ENCODE peak calls at places on chromosomes 7 and 10, in eight cellular contexts. L is fibroblast of lung; O is cardiac muscle cell; I is foreskin fibroblast; Z is cardiac fibroblast; N is GM23338; W is naive thymus-derived CD4-positive, alpha-beta T cell; G is HCT116. S is an unnamed sample.

GRCh38 chr7:57505176-57505575 is 55.2 kb downstream of the ZNF716 start:
- DNase-seq in N (no peak), Z (no peak), O (no peak), L (no peak), G (no peak), I (no peak), W (no peak), S (no peak)

GRCh38 chr10:19204239-19204917 is 155.8 kb downstream of the MALRD1 start:
- DNase-seq in G (no peak), N (no peak), L (peak; percentile 69), I (no peak), Z (no peak), W (no peak), O (no peak), S (peak; percentile 8)

GRCh38 chr10:12841826-12842225 is 159.7 kb downstream of the CCDC3 start:
- DNase-seq in O (no peak), Z (no peak), W (no peak), I (no peak), L (no peak), N (no peak), G (no peak), S (no peak)

GRCh38 chr7:40586197-40586596 is 451.4 kb downstream of the SUGCT start:
- DNase-seq in O (no peak), N (no peak), L (peak; percentile 87), Z (peak; percentile 83), G (no peak), I (peak; percentile 86), W (no peak), S (peak; percentile 49)

GRCh38 chr10:74924251-74924954 is 98.0 kb downstream of the KAT6B start:
- DNase-seq in G (peak; percentile 57), N (peak; percentile 31), O (no peak), W (no peak), I (peak; percentile 94), Z (peak; percentile 96), L (peak; percentile 97), S (peak; percentile 93)

GRCh38 chr7:10708447-10708846 is 265.2 kb upstream of the PHF14 start:
- DNase-seq in W (no peak), G (peak; percentile 28), L (no peak), Z (no peak), I (no peak), N (peak; percentile 73), O (peak; percentile 45), S (no peak)

GRCh38 chr7:113698556-113699220 is 220.1 kb downstream of the PPP1R3A start:
- DNase-seq in G (peak; percentile 23), Z (peak; percentile 53), L (peak; percentile 12), I (peak; percentile 49), N (peak; percentile 56), O (peak; percentile 45), W (no peak), S (peak; percentile 16)

GRCh38 chr7:94160719-94161435 is 156.7 kb upstream of the BET1 start:
- DNase-seq in O (no peak), G (no peak), W (no peak), I (no peak), L (no peak), Z (no peak), N (no peak), S (no peak)

GRCh38 chr10:132111121-132111731 is 45.5 kb downstream of the JAKMIP3 start:
- DNase-seq in Z (no peak), G (no peak), W (no peak), O (no peak), I (no peak), L (no peak), N (no peak), S (no peak)

GRCh38 chr10:84613336-84614021 is 285.1 kb downstream of the CCSER2 start:
- DNase-seq in G (peak; percentile 72), Z (peak; percentile 34), O (peak; percentile 87), L (peak; percentile 11), W (no peak), I (no peak), N (peak; percentile 90), S (peak; percentile 23)

GRCh38 chr10:7756360-7756992 is 31.3 kb downstream of the KIN start:
- DNase-seq in Z (peak; percentile 51), O (no peak), L (peak; percentile 13), N (peak; percentile 53), W (peak; percentile 4), G (peak; percentile 21), I (peak; percentile 16), S (no peak)

GRCh38 chr10:100446130-100446761 is 16.6 kb upstream of the WNT8B start:
- DNase-seq in G (no peak), I (no peak), O (no peak), Z (no peak), W (no peak), N (no peak), L (no peak), S (no peak)

GRCh38 chr7:30472771-30473392 is 5.7 kb downstream of the NOD1 start:
- DNase-seq in I (peak; percentile 75), Z (peak; percentile 87), N (no peak), G (no peak), W (no peak), L (peak; percentile 86), O (peak; percentile 53), S (no peak)

GRCh38 chr10:131123496-131123895 is 188.0 kb downstream of the TCERG1L start:
- DNase-seq in N (no peak), Z (no peak), L (no peak), I (no peak), O (no peak), W (no peak), G (no peak), S (no peak)

GRCh38 chr10:103450201-103450695 is 1.9 kb downstream of the CALHM2 start:
- DNase-seq in L (no peak), Z (no peak), N (no peak), W (no peak), O (no peak), I (no peak), G (no peak), S (no peak)

GRCh38 chr10:78914502-78915330 is 154.1 kb upstream of the ZMIZ1 start:
- DNase-seq in W (no peak), O (no peak), G (no peak), N (no peak), Z (no peak), I (no peak), L (peak; percentile 72), S (no peak)

GRCh38 chr10:48453451-48454301 is 147.2 kb downstream of the MAPK8 start:
- DNase-seq in I (no peak), W (no peak), L (no peak), O (no peak), G (no peak), N (no peak), Z (no peak), S (no peak)

GRCh38 chr10:86285136-86285790 is 81.3 kb downstream of the GRID1 start:
- DNase-seq in W (no peak), L (no peak), G (no peak), Z (no peak), O (no peak), N (no peak), I (no peak), S (no peak)

GRCh38 chr7:37771342-37771741 is 77.1 kb upstream of the NME8 start:
- DNase-seq in G (no peak), O (no peak), Z (no peak), L (no peak), I (no peak), W (no peak), N (no peak), S (no peak)

GRCh38 chr10:91598211-91598981 is 34.5 kb downstream of the PPP1R3C start:
- DNase-seq in N (no peak), G (peak; percentile 32), W (no peak), Z (peak; percentile 87), I (peak; percentile 90), L (peak; percentile 93), O (no peak), S (no peak)

GRCh38 chr7:30799976-30800661 is 28.9 kb downstream of the MINDY4 start:
- DNase-seq in I (peak; percentile 28), Z (no peak), N (no peak), G (no peak), W (no peak), L (no peak), O (no peak), S (no peak)

GRCh38 chr10:52454476-52454875 is 140.4 kb downstream of the DKK1 start:
- DNase-seq in G (no peak), O (no peak), W (no peak), Z (no peak), N (no peak), L (no peak), I (no peak), S (no peak)

GRCh38 chr10:52451817-52452216 is 137.7 kb downstream of the DKK1 start:
- DNase-seq in W (no peak), Z (peak; percentile 85), N (no peak), I (peak; percentile 90), G (no peak), O (no peak), L (peak; percentile 34), S (no peak)

GRCh38 chr10:52450743-52451142 is 136.7 kb downstream of the DKK1 start:
- DNase-seq in L (no peak), I (no peak), W (no peak), O (no peak), G (no peak), N (no peak), Z (no peak), S (no peak)

GRCh38 chr10:52453501-52453900 is 139.4 kb downstream of the DKK1 start:
- DNase-seq in N (no peak), Z (no peak), I (peak; percentile 43), O (no peak), W (no peak), L (no peak), G (no peak), S (no peak)

GRCh38 chr10:52452600-52453493 is 138.8 kb downstream of the DKK1 start:
- DNase-seq in W (no peak), I (no peak), G (no peak), L (no peak), Z (no peak), N (peak; percentile 23), O (no peak), S (no peak)
- H3K4me3 ChIP-seq in W (no peak overlapping the region), I (no peak overlapping the region), G (no peak overlapping the region), L (no peak overlapping the region), Z (no peak overlapping the region), N (no peak overlapping the region), O (no peak overlapping the region), S (no peak overlapping the region)

GRCh38 chr7:93043393-93043985 is 74.3 kb downstream of the SAMD9 start:
- DNase-seq in Z (peak; percentile 92), G (peak; percentile 32), W (no peak), I (peak; percentile 94), O (no peak), L (peak; percentile 93), N (peak; percentile 76), S (peak; percentile 89)
- H3K4me3 ChIP-seq in Z (peak overlapping the region; percentile 24), G (peak overlapping the region; percentile 45), W (no peak overlapping the region), I (peak overlapping the region; percentile 40), O (no peak overlapping the region), L (no peak overlapping the region), N (peak overlapping the region; percentile 53), S (peak overlapping the region; percentile 28)

GRCh38 chr10:83541096-83541495 is 598.2 kb upstream of the GHITM start:
- DNase-seq in I (no peak), O (no peak), W (no peak), Z (peak; percentile 10), N (no peak), G (no peak), L (peak; percentile 64), S (no peak)
- H3K4me3 ChIP-seq in I (no peak overlapping the region), O (no peak overlapping the region), W (no peak overlapping the region), Z (no peak overlapping the region), N (no peak overlapping the region), G (no peak overlapping the region), L (no peak overlapping the region), S (no peak overlapping the region)

DNA sequence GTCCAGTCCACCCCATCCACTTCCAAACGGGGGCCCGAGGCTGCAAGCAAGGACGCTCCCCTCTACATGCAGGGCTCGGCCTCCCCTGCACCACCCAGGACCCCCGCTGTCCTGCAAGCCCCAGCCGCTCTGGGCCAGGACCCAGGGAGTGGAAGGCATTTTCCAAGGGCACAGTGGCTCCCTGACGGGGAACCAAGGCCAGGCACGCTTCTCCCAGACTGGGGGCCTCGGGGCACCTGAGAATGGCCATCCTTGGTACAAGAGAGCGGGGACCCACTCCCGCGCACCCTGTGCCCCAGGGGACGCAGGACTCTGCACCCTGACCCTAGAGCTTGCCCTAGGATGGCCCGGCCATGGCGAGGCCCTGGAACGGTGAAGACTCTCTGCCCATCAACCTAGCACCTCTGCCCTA is 545 bp upstream of the AKR1E2 start:
- DNase-seq in N (no peak), W (no peak), Z (no peak), G (no peak), O (no peak), I (no peak), L (no peak), S (no peak)
- H3K4me3 ChIP-seq in N (no peak overlapping the region), W (peak overlapping the region; percentile 10), Z (no peak overlapping the region), G (peak overlapping the region; percentile 56), O (no peak overlapping the region), I (peak overlapping the region; percentile 60), L (no peak overlapping the region), S (no peak overlapping the region)